ENCODE peak calls at places on chromosomes 2 and 18, in ten cellular contexts. G is hepatocyte; H is cardiac muscle cell; Q is mesendoderm; N is CD4-positive, CD25-positive, alpha-beta regulatory T cell; M is esophagus squamous epithelium; K is CD8-positive, alpha-beta memory T cell; Z is IMR-90; B is bronchial epithelial cell; D is adrenal gland. E is an unnamed sample. For H3K36me3 and H3K27me3, the result is how much of the 10 kb centered on the place peaks cover.

GRCh38 chr18:44098551-44099098 is 582.1 kb upstream of the SETBP1 start:
- DNase-seq in G (no peak), H (peak), Q (peak), N (no peak), M (no peak), K (no peak), Z (peak), B (peak), D (no peak), E (peak)

GRCh38 chr2:209791151-209791550 is 19.5 kb downstream of the UNC80 start:
- DNase-seq in G (no peak), H (no peak), Q (no peak), N (no peak), M (no peak), K (no peak), Z (no peak), B (no peak), D (no peak), E (no peak)

GRCh38 chr18:48621815-48622555 is 83.2 kb downstream of the CTIF start:
- DNase-seq in G (no peak), H (no peak), Q (no peak), N (no peak), M (no peak), K (no peak), Z (peak), B (peak), D (no peak), E (no peak)

GRCh38 chr2:162111958-162112850 is 38.2 kb upstream of the DPP4 start:
- DNase-seq in G (no peak), H (no peak), Q (no peak), N (no peak), M (no peak), K (no peak), Z (peak), B (peak), D (no peak), E (no peak)

GRCh38 chr2:31233216-31233615 is 736 bp upstream of the EHD3 start:
- DNase-seq in G (no peak), H (no peak), Q (peak), N (no peak), M (no peak), K (no peak), Z (no peak), B (peak), D (no peak), E (no peak)

GRCh38 chr2:226995625-226996041 is 159.8 kb downstream of the RHBDD1 start:
- DNase-seq in G (no peak), H (no peak), Q (no peak), N (no peak), M (no peak), K (no peak), Z (peak), B (peak), D (peak), E (no peak)

GRCh38 chr2:60925994-60926750 is 44.8 kb downstream of the REL start:
- DNase-seq in G (peak), H (no peak), Q (peak), N (no peak), M (no peak), K (no peak), Z (peak), B (peak), D (no peak), E (no peak)

GRCh38 chr2:181810823-181811695 is 80.5 kb upstream of the ITPRID2 start:
- DNase-seq in G (peak), H (no peak), Q (peak), N (no peak), M (no peak), K (no peak), Z (peak), B (peak), D (peak), E (no peak)

GRCh38 chr2:174445248-174445647 is 41.6 kb downstream of the GPR155 start:
- DNase-seq in G (no peak), H (no peak), Q (no peak), N (no peak), M (no peak), K (no peak), Z (peak), B (no peak), D (no peak), E (no peak)

GRCh38 chr2:40760071-40760666 is 308.3 kb upstream of the SLC8A1 start:
- DNase-seq in G (peak), H (peak), Q (peak), N (peak), M (no peak), K (no peak), Z (peak), B (peak), D (peak), E (no peak)

GRCh38 chr2:158359846-158360245 is 96.7 kb downstream of the CCDC148 start:
- DNase-seq in G (peak), H (no peak), Q (peak), N (no peak), M (no peak), K (no peak), Z (peak), B (peak), D (no peak), E (no peak)

GRCh38 chr18:79373736-79374135 is 22.0 kb upstream of the NFATC1 start:
- DNase-seq in G (no peak), H (no peak), Q (no peak), N (no peak), M (no peak), K (no peak), Z (no peak), B (no peak), D (no peak), E (no peak)

GRCh38 chr2:165161510-165161909 is 42.3 kb downstream of the SCN3A start:
- DNase-seq in G (no peak), H (no peak), Q (no peak), N (no peak), M (no peak), K (no peak), Z (peak), B (peak), D (no peak), E (no peak)

GRCh38 chr2:68521037-68521436 is 53.7 kb downstream of the APLF start:
- DNase-seq in G (no peak), H (no peak), Q (no peak), N (no peak), M (no peak), K (no peak), Z (no peak), B (no peak), D (no peak), E (no peak)

GRCh38 chr18:79928563-79928960 is 22.9 kb downstream of the SLC66A2 start:
- DNase-seq in G (no peak), H (no peak), Q (no peak), N (no peak), M (no peak), K (no peak), Z (no peak), B (no peak), D (no peak), E (no peak)

GRCh38 chr2:159736048-159736447 is 23.7 kb downstream of the MARCHF7 start:
- DNase-seq in G (no peak), H (no peak), Q (no peak), N (no peak), M (no peak), K (no peak), Z (peak), B (peak), D (no peak), E (no peak)

GRCh38 chr2:67965246-67965645 is 97.6 kb downstream of the C1D start:
- DNase-seq in G (no peak), H (no peak), Q (no peak), N (no peak), M (no peak), K (no peak), Z (no peak), B (peak), D (no peak), E (no peak)

GRCh38 chr2:241141214-241141770 is 8.0 kb downstream of the PASK start:
- DNase-seq in G (no peak), H (no peak), Q (no peak), N (no peak), M (no peak), K (no peak), Z (no peak), B (no peak), D (no peak), E (no peak)

GRCh38 chr2:236954641-236955040 is 131.0 kb upstream of the COPS8 start:
- DNase-seq in G (no peak), H (no peak), Q (no peak), N (no peak), M (no peak), K (no peak), Z (no peak), B (no peak), D (no peak), E (no peak)

GRCh38 chr2:126503476-126503875 is 152.5 kb upstream of the GYPC start:
- DNase-seq in G (no peak), H (no peak), Q (peak), N (no peak), M (no peak), K (no peak), Z (no peak), B (no peak), D (no peak), E (no peak)

GRCh38 chr2:47198985-47199451 is 43.9 kb upstream of the STPG4 start:
- DNase-seq in G (no peak), H (no peak), Q (peak), N (no peak), M (no peak), K (no peak), Z (peak), B (peak), D (no peak), E (no peak)

GRCh38 chr2:11073791-11074190 is 81.5 kb upstream of the SLC66A3 start:
- DNase-seq in G (no peak), H (no peak), Q (no peak), N (no peak), M (no peak), K (no peak), Z (peak), B (peak), D (no peak), E (no peak)

GRCh38 chr2:166651080-166651675 is 157.1 kb upstream of the SCN7A start:
- DNase-seq in G (peak), H (no peak), Q (peak), N (no peak), M (no peak), K (no peak), Z (peak), B (peak), D (no peak), E (no peak)

GRCh38 chr2:174729797-174730529 is 34.3 kb downstream of the CHRNA1 start:
- DNase-seq in G (peak), H (peak), Q (peak), N (peak), M (no peak), K (peak), Z (peak), B (no peak), D (no peak), E (no peak)

GRCh38 chr2:107525420-107525819 is 301.3 kb upstream of the RGPD4 start:
- DNase-seq in G (no peak), H (no peak), Q (no peak), N (no peak), M (no peak), K (no peak), Z (peak), B (peak), D (no peak), E (no peak)

GRCh38 chr2:241159116-241159515 is 8.8 kb downstream of the PPP1R7 start:
- DNase-seq in G (no peak), H (no peak), Q (no peak), N (no peak), M (no peak), K (no peak), Z (no peak), B (no peak), D (no peak), E (no peak)

GRCh38 chr2:239831272-239831731 is 193.8 kb downstream of the NDUFA10 start:
- DNase-seq in G (no peak), H (no peak), Q (peak), N (no peak), M (no peak), K (no peak), Z (no peak), B (no peak), D (peak), E (no peak)

GRCh38 chr2:120554625-120555032 is 181.0 kb upstream of the GLI2 start:
- DNase-seq in G (no peak), H (no peak), Q (no peak), N (no peak), M (no peak), K (no peak), Z (no peak), B (no peak), D (no peak), E (no peak)

DNA sequence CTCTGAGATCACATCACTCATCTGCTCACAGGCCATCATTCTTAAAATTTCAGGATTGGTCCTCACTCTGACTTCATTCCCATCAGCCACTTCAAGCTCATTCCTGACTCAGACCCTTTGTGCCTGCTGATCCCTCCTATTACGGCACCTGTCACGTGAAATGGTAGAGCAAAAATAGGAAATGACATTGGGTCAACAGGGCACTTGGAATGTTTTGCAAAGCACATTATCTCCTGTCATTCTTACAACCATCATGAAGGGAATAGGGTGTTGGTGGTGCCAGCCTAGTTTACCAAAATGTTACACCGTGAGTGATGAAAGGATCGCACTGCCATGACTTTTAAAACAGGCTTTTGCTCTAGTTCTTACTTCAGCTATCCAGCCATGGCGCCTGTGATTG is 61.1 kb downstream of the EIF5B start:
- DNase-seq in G (no peak), H (no peak), Q (no peak), N (no peak), M (no peak), K (no peak), Z (no peak), B (no peak), D (no peak), E (no peak)
- H3K36me3 ChIP-seq in G (under half), H (half or more), Q (under half), N (half or more), M (under half), K (half or more), Z (half or more), B (under half), D (half or more), E (under half)

GRCh38 chr2:219434718-219435525 is at the start of gene SPEG:
- DNase-seq in G (no peak), H (peak), Q (no peak), N (no peak), M (no peak), K (no peak), Z (no peak), B (no peak), D (no peak), E (no peak)
- H3K4me3 ChIP-seq in G (no peak), H (peak), Q (no peak), N (no peak), M (peak), K (no peak), Z (no peak), B (no peak), D (no peak), E (no peak)

DNA sequence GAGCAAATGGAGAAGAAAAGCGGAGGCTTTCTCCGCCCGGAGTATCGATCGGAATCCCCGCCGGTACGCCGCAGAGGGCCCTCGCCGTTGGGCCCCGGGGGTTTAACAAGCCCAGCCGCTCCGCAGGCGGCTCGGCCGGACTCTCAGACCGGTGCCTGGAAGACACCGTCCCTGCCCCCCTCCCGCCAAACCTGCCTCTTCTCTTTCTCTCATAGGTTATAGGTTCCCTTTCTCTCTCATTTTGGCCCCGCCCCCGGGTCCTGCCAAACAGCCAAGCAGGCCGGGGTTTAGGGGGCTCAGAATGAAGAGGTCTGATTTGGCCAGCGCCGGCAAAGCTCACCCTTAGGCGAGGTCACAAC is 4.4 kb downstream of the ONECUT2 start:
- DNase-seq in G (no peak), H (no peak), Q (peak), N (no peak), M (no peak), K (no peak), Z (no peak), B (no peak), D (no peak), E (no peak)
- H3K27me3 ChIP-seq in G (half or more), H (half or more), Q (half or more), N (under half), M (half or more), K (under half), Z (half or more), B (half or more), D (half or more), E (under half)

DNA sequence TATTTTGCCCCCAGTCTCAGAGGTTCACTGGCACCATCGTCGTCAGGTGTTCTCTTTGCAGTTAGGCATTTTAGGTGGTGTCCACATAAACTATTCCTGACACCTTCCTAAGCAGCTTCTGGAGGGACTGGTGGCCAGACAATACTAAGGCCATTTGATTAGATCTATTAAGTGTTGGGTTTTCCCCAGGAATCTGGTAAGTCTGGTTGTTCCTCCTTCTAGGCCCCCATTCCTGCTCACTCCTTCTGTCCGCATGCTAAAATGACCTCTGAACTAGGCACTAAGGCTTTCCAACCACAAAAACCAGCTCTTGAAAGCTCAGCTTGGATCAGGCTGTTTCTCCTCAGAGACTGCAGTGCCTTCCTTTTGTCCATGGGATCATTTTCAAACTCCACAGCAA is 100.7 kb downstream of the MGAT5 start:
- DNase-seq in G (no peak), H (no peak), Q (no peak), N (no peak), M (no peak), K (no peak), Z (no peak), B (no peak), D (no peak), E (no peak)
- H3K36me3 ChIP-seq in G (under half), H (under half), Q (under half), N (half or more), M (under half), K (under half), Z (under half), B (under half), D (under half), E (under half)

DNA sequence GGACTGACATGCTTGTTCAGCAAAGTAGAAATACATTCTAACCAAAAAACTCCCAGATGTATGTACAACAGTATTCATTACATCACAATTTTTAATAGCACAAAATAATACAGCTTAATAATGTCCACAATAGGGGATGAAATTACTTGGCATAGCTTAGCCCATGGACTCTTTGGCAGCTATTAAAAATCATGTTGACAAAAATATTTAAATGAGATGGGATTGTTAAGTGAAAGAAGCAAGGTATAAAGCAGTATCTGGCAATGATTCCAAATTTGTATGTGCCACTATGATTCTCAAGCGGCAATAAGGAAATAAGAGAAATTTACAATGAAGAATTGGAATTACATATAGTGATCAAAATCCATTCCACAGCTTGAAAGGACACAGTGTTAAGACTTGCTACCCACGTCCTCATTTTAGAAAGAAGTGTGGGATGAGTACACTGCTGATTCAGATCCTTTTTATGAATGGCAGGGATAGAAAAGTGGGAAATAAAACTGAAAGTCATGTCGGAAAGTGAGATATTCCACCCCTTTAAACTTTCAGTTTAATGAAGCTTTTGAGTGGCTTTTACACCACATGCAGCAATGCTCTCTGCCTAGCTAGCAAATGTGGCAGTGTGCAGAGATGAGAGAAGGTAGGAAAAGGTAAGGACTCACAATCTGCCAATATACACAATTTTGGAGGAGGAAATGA is 2.4 kb downstream of the GAREM1 start:
- DNase-seq in G (no peak), H (no peak), Q (no peak), N (no peak), M (no peak), K (no peak), Z (no peak), B (peak), D (no peak), E (no peak)
- H3K4me3 ChIP-seq in G (no peak), H (peak), Q (no peak), N (no peak), M (peak), K (no peak), Z (no peak), B (peak), D (no peak), E (no peak)